ENCODE peak calls at places on chromosome 6, in six cellular contexts. One of them, this sample, is unnamed.
A peak's percentile ranks its signal among the peaks of the same experiment; 100 is the strongest.

GRCh38 chr6:32082951-32083350 is 26.2 kb downstream of the TNXB start:
- DNase-seq in GM12892: no peak
- DNase-seq in H1: no peak
- DNase-seq in HepG2: no peak
- DNase-seq in GM12878: no peak
- DNase-seq in K562: no peak
- DNase-seq in this sample: no peak

GRCh38 chr6:52328303-52328662 is 33.7 kb upstream of the PAQR8 start:
- DNase-seq in K562: no peak
- DNase-seq in GM12892: no peak
- DNase-seq in GM12878: no peak
- DNase-seq in H1: no peak
- DNase-seq in HepG2: peak; percentile 96
- DNase-seq in this sample: no peak

GRCh38 chr6:122736166-122736565 is 43.4 kb upstream of the FABP7 start:
- DNase-seq in H1: no peak
- DNase-seq in GM12878: no peak
- DNase-seq in GM12892: no peak
- DNase-seq in K562: no peak
- DNase-seq in HepG2: no peak
- DNase-seq in this sample: no peak

GRCh38 chr6:1324926-1325325 is 13.0 kb downstream of the FOXQ1 start:
- DNase-seq in K562: no peak
- DNase-seq in HepG2: peak; percentile 80
- DNase-seq in GM12878: no peak
- DNase-seq in GM12892: no peak
- DNase-seq in H1: no peak
- DNase-seq in this sample: no peak

GRCh38 chr6:1242439-1242838 is 69.5 kb upstream of the FOXQ1 start:
- DNase-seq in GM12878: no peak
- DNase-seq in H1: peak; percentile 37
- DNase-seq in GM12892: no peak
- DNase-seq in K562: no peak
- DNase-seq in HepG2: no peak
- DNase-seq in this sample: no peak

GRCh38 chr6:40999498-41000070 is 39.4 kb downstream of the UNC5CL start:
- DNase-seq in H1: peak; percentile 59
- DNase-seq in GM12878: peak; percentile 1
- DNase-seq in GM12892: no peak
- DNase-seq in HepG2: peak; percentile 80
- DNase-seq in K562: peak; percentile 59
- DNase-seq in this sample: peak; percentile 27

GRCh38 chr6:7390218-7390878 is 740 bp downstream of the RIOK1 start:
- DNase-seq in GM12878: no peak
- DNase-seq in GM12892: peak; percentile 10
- DNase-seq in H1: no peak
- DNase-seq in K562: no peak
- DNase-seq in HepG2: no peak
- DNase-seq in this sample: no peak

GRCh38 chr6:128516514-128516898 is 3.9 kb downstream of the PTPRK start:
- DNase-seq in H1: no peak
- DNase-seq in GM12892: no peak
- DNase-seq in K562: no peak
- DNase-seq in GM12878: no peak
- DNase-seq in HepG2: peak; percentile 78
- DNase-seq in this sample: no peak

GRCh38 chr6:142975272-142975805 is 30.4 kb upstream of the HIVEP2 start:
- DNase-seq in GM12892: no peak
- DNase-seq in K562: no peak
- DNase-seq in H1: no peak
- DNase-seq in HepG2: peak; percentile 31
- DNase-seq in GM12878: no peak
- DNase-seq in this sample: no peak

GRCh38 chr6:135144678-135145508 is 36.2 kb upstream of the MYB start:
- DNase-seq in GM12878: no peak
- DNase-seq in K562: peak; percentile 48
- DNase-seq in HepG2: peak; percentile 34
- DNase-seq in H1: no peak
- DNase-seq in GM12892: no peak
- DNase-seq in this sample: no peak

GRCh38 chr6:75952132-75952531 is 120.3 kb downstream of the IMPG1 start:
- DNase-seq in H1: no peak
- DNase-seq in GM12892: no peak
- DNase-seq in GM12878: no peak
- DNase-seq in HepG2: no peak
- DNase-seq in K562: no peak
- DNase-seq in this sample: no peak
- TF ChIP-seq POLR2A in H1: no peak
- TF ChIP-seq POLR2A in GM12892: no peak
- TF ChIP-seq POLR2A in GM12878: no peak
- TF ChIP-seq POLR2A in HepG2: no peak
- TF ChIP-seq POLR2A in K562: no peak
- TF ChIP-seq POLR2A in this sample: no peak

GRCh38 chr6:11197175-11197535 is 35.3 kb downstream of the NEDD9 start:
- DNase-seq in GM12878: no peak
- DNase-seq in GM12892: no peak
- DNase-seq in HepG2: no peak
- DNase-seq in H1: no peak
- DNase-seq in K562: no peak
- DNase-seq in this sample: no peak

GRCh38 chr6:11198663-11199603 is 33.5 kb downstream of the NEDD9 start:
- DNase-seq in GM12878: no peak
- DNase-seq in K562: no peak
- DNase-seq in GM12892: no peak
- DNase-seq in H1: no peak
- DNase-seq in HepG2: no peak
- DNase-seq in this sample: peak; percentile 41

GRCh38 chr6:11194399-11195274 is 37.8 kb downstream of the NEDD9 start:
- DNase-seq in H1: no peak
- DNase-seq in K562: no peak
- DNase-seq in GM12892: no peak
- DNase-seq in HepG2: no peak
- DNase-seq in GM12878: no peak
- DNase-seq in this sample: no peak

GRCh38 chr6:11197846-11198245 is 34.6 kb downstream of the NEDD9 start:
- DNase-seq in HepG2: no peak
- DNase-seq in GM12878: no peak
- DNase-seq in GM12892: no peak
- DNase-seq in H1: no peak
- DNase-seq in K562: no peak
- DNase-seq in this sample: no peak

GRCh38 chr6:11196511-11197174 is 35.8 kb downstream of the NEDD9 start:
- DNase-seq in GM12878: no peak
- DNase-seq in H1: no peak
- DNase-seq in HepG2: no peak
- DNase-seq in K562: no peak
- DNase-seq in GM12892: no peak
- DNase-seq in this sample: no peak
- TF ChIP-seq TAF1 in GM12878: no peak
- TF ChIP-seq TAF1 in H1: no peak
- TF ChIP-seq TAF1 in HepG2: no peak
- TF ChIP-seq TAF1 in K562: no peak
- TF ChIP-seq TAF1 in GM12892: no peak
- TF ChIP-seq TAF1 in this sample: no peak

GRCh38 chr6:102085257-102085656 is 691.7 kb downstream of the GRIK2 start:
- DNase-seq in H1: no peak
- DNase-seq in K562: no peak
- DNase-seq in GM12878: no peak
- DNase-seq in HepG2: no peak
- DNase-seq in GM12892: no peak
- DNase-seq in this sample: no peak
- TF ChIP-seq POLR2A in H1: no peak
- TF ChIP-seq POLR2A in K562: no peak
- TF ChIP-seq POLR2A in GM12878: no peak
- TF ChIP-seq POLR2A in HepG2: no peak
- TF ChIP-seq POLR2A in GM12892: no peak
- TF ChIP-seq POLR2A in this sample: no peak

GRCh38 chr6:70956451-70957283 is at the start of gene B3GAT2:
- DNase-seq in H1: peak; percentile 76
- DNase-seq in HepG2: no peak
- DNase-seq in GM12892: peak; percentile 10
- DNase-seq in GM12878: no peak
- DNase-seq in K562: no peak
- DNase-seq in this sample: peak; percentile 17
- TF ChIP-seq TAF1 in H1: no peak
- TF ChIP-seq TAF1 in HepG2: no peak
- TF ChIP-seq TAF1 in GM12892: no peak
- TF ChIP-seq TAF1 in GM12878: no peak
- TF ChIP-seq TAF1 in K562: no peak
- TF ChIP-seq TAF1 in this sample: no peak

DNA sequence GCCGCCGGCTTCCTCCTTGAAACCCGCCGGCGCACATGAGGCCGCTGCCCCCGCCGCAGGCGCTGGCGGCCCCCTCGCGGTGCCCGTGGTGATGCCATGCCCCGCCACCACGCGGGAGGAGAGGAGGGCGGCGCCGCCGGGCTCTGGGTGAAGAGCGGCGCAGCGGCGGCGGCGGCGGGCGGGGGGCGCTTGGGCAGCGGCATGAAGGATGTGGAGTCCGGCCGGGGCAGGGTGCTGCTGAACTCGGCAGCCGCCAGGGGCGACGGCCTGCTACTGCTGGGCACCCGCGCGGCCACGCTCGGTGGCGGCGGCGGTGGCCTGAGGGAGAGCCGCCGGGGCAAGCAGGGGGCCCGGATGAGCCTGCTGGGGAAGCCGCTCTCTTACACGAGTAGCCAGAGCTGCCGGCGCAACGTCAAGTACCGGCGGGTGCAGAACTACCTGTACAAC is 253 bp downstream of the KCNQ5 start:
- DNase-seq in H1: peak; percentile 78
- DNase-seq in K562: peak; percentile 51
- DNase-seq in HepG2: no peak
- DNase-seq in GM12892: peak; percentile 39
- DNase-seq in GM12878: no peak
- DNase-seq in this sample: no peak
- TF ChIP-seq POLR2A in H1: no peak
- TF ChIP-seq POLR2A in K562: no peak
- TF ChIP-seq POLR2A in HepG2: no peak
- TF ChIP-seq POLR2A in GM12892: peak; percentile 21
- TF ChIP-seq POLR2A in GM12878: peak; percentile 59
- TF ChIP-seq POLR2A in this sample: no peak

GRCh38 chr6:147204060-147204785 is at the start of gene STXBP5:
- DNase-seq in GM12878: no peak
- DNase-seq in K562: peak; percentile 37
- DNase-seq in GM12892: no peak
- DNase-seq in H1: peak; percentile 63
- DNase-seq in HepG2: peak; percentile 22
- DNase-seq in this sample: peak; percentile 9
- TF ChIP-seq TAF1 in GM12878: no peak
- TF ChIP-seq TAF1 in K562: peak; percentile 61
- TF ChIP-seq TAF1 in GM12892: no peak
- TF ChIP-seq TAF1 in H1: peak; percentile 37
- TF ChIP-seq TAF1 in HepG2: peak; percentile 48
- TF ChIP-seq TAF1 in this sample: no peak

GRCh38 chr6:39228992-39229767 is at the start of gene KCNK5:
- DNase-seq in HepG2: peak; percentile 13
- DNase-seq in GM12878: no peak
- DNase-seq in K562: peak; percentile 98
- DNase-seq in GM12892: peak; percentile 83
- DNase-seq in H1: peak; percentile 93
- DNase-seq in this sample: peak; percentile 95
- TF ChIP-seq POLR2A in HepG2: no peak
- TF ChIP-seq POLR2A in GM12878: peak; percentile 88
- TF ChIP-seq POLR2A in K562: peak; percentile 96
- TF ChIP-seq POLR2A in GM12892: peak; percentile 67
- TF ChIP-seq POLR2A in H1: peak; percentile 77
- TF ChIP-seq POLR2A in this sample: peak; percentile 65

This sample was measured in GM12891.